ENCODE peak calls at places on chromosome 3, in five cellular contexts. P is RPMI8226, R is SJSA1, W is body of pancreas, L is H7. J is an unnamed sample.

GRCh38 chr3:76864375-76864774 is 175.5 kb upstream of the ROBO2 start:
- DNase-seq in P (no peak), R (no peak), W (no peak), L (no peak), J (no peak)

GRCh38 chr3:346186-346585 is 149.6 kb downstream of the CHL1 start:
- DNase-seq in P (no peak), R (no peak), W (no peak), L (no peak), J (no peak)

GRCh38 chr3:4394567-4394966 is 72.5 kb downstream of the SUMF1 start:
- DNase-seq in P (no peak), R (no peak), W (no peak), L (no peak), J (no peak)

GRCh38 chr3:65871305-65872141 is 167.2 kb downstream of the MAGI1 start:
- DNase-seq in P (no peak), R (no peak), W (peak; percentile 88), L (no peak), J (no peak)

GRCh38 chr3:148606979-148607378 is 90.7 kb upstream of the AGTR1 start:
- DNase-seq in P (no peak), R (no peak), W (peak; percentile 15), L (no peak), J (no peak)

GRCh38 chr3:78494831-78495230 is 1273.0 kb downstream of the ROBO1 start:
- DNase-seq in P (no peak), R (no peak), W (no peak), L (no peak), J (no peak)

GRCh38 chr3:124619887-124620599 is 110.2 kb upstream of the UMPS start:
- DNase-seq in P (peak; percentile 43), R (no peak), W (no peak), L (no peak), J (no peak)

GRCh38 chr3:173659972-173660371 is 262.4 kb downstream of the NLGN1 start:
- DNase-seq in P (no peak), R (no peak), W (no peak), L (no peak), J (no peak)

GRCh38 chr3:47162695-47163022 is 1.3 kb downstream of the SETD2 start:
- DNase-seq in P (peak; percentile 31), R (no peak), W (no peak), L (peak; percentile 30), J (no peak)

J was measured in AG09319.